ENCODE peak calls at places on chromosomes 11 and 22, in nine cellular contexts. B is SK-N-MC, M is suprapubic skin, C is spleen, P is K562, V is prostate gland, S is sigmoid colon, U is HL-60, F is breast epithelium. T is an unnamed sample.

GRCh38 chr11:76321340-76321739 is 59.6 kb downstream of the THAP12 start:
- DNase-seq in B (no peak), M (no peak), C (peak), P (no peak), V (no peak), S (no peak), U (no peak), F (no peak), T (no peak)

GRCh38 chr11:92383430-92383829 is 158.8 kb downstream of the FAT3 start:
- DNase-seq in B (no peak), M (no peak), C (no peak), P (no peak), V (no peak), S (no peak), U (no peak), F (no peak), T (no peak)

GRCh38 chr11:22634897-22635629 is 9.4 kb upstream of the FANCF start:
- DNase-seq in B (no peak), M (no peak), C (peak), P (no peak), V (no peak), S (no peak), U (no peak), F (no peak), T (no peak)

GRCh38 chr22:50258361-50259292 is 2.9 kb downstream of the MAPK12 start:
- DNase-seq in B (no peak), M (no peak), C (no peak), P (no peak), V (no peak), S (no peak), U (no peak), F (no peak), T (no peak)

GRCh38 chr22:47090591-47091240 is 328.3 kb downstream of the TBC1D22A start:
- DNase-seq in B (peak), M (peak), C (no peak), P (peak), V (no peak), S (no peak), U (no peak), F (no peak), T (no peak)

GRCh38 chr11:43868852-43869567 is 11.6 kb upstream of the ALKBH3 start:
- DNase-seq in B (no peak), M (no peak), C (no peak), P (peak), V (peak), S (no peak), U (peak), F (no peak), T (peak)

GRCh38 chr11:11669447-11669846 is 47.6 kb upstream of the GALNT18 start:
- DNase-seq in B (no peak), M (no peak), C (no peak), P (no peak), V (no peak), S (peak), U (no peak), F (no peak), T (no peak)

GRCh38 chr22:36110306-36110791 is 50.2 kb downstream of the APOL3 start:
- DNase-seq in B (no peak), M (no peak), C (no peak), P (no peak), V (no peak), S (peak), U (no peak), F (no peak), T (no peak)

GRCh38 chr22:48603621-48604320 is 1223.9 kb downstream of the BRD1 start:
- DNase-seq in B (no peak), M (no peak), C (no peak), P (no peak), V (no peak), S (no peak), U (no peak), F (no peak), T (no peak)

GRCh38 chr22:30202531-30203006 is 44.0 kb downstream of the LIF start:
- DNase-seq in B (no peak), M (no peak), C (no peak), P (no peak), V (peak), S (no peak), U (no peak), F (no peak), T (no peak)

GRCh38 chr22:38455530-38456271 is 702 bp upstream of the KCNJ4 start:
- DNase-seq in B (no peak), M (no peak), C (no peak), P (peak), V (no peak), S (no peak), U (no peak), F (no peak), T (no peak)

GRCh38 chr11:44619931-44620725 is 54.7 kb downstream of the CD82 start:
- DNase-seq in B (no peak), M (peak), C (peak), P (no peak), V (no peak), S (peak), U (no peak), F (peak), T (no peak)

GRCh38 chr22:24716602-24717001 is 57.9 kb downstream of the PIWIL3 start:
- DNase-seq in B (no peak), M (no peak), C (no peak), P (no peak), V (no peak), S (no peak), U (no peak), F (no peak), T (no peak)

GRCh38 chr11:86524603-86525352 is 147.6 kb downstream of the ME3 start:
- DNase-seq in B (no peak), M (no peak), C (no peak), P (no peak), V (no peak), S (no peak), U (no peak), F (no peak), T (no peak)

GRCh38 chr11:67465190-67465522 is 3.9 kb downstream of the TMEM134 start:
- DNase-seq in B (no peak), M (no peak), C (no peak), P (no peak), V (no peak), S (no peak), U (no peak), F (no peak), T (no peak)

GRCh38 chr11:3170756-3171670 is 5.9 kb upstream of the OSBPL5 start:
- DNase-seq in B (no peak), M (no peak), C (peak), P (no peak), V (no peak), S (no peak), U (no peak), F (no peak), T (no peak)

GRCh38 chr22:41327124-41327523 is 25.8 kb downstream of the ZC3H7B start:
- DNase-seq in B (no peak), M (no peak), C (peak), P (no peak), V (no peak), S (no peak), U (no peak), F (no peak), T (no peak)

GRCh38 chr11:114478768-114479167 is 39.5 kb downstream of the REXO2 start:
- DNase-seq in B (no peak), M (no peak), C (no peak), P (no peak), V (no peak), S (no peak), U (no peak), F (no peak), T (no peak)

GRCh38 chr22:17836977-17837742 is 62.9 kb upstream of the BID start:
- DNase-seq in B (no peak), M (no peak), C (no peak), P (no peak), V (peak), S (no peak), U (no peak), F (peak), T (no peak)

GRCh38 chr22:33270596-33270995 is 212.4 kb upstream of the SYN3 start:
- DNase-seq in B (no peak), M (no peak), C (no peak), P (no peak), V (no peak), S (no peak), U (no peak), F (no peak), T (no peak)

GRCh38 chr11:69819109-69819490 is at the start of gene FGF3:
- DNase-seq in B (no peak), M (no peak), C (no peak), P (no peak), V (no peak), S (no peak), U (no peak), F (no peak), T (no peak)
- TF ChIP-seq POLR2AphosphoS5 in B (no peak), M (no peak), C (no peak), P (no peak), V (no peak), S (no peak), U (no peak), F (no peak), T (no peak)

DNA sequence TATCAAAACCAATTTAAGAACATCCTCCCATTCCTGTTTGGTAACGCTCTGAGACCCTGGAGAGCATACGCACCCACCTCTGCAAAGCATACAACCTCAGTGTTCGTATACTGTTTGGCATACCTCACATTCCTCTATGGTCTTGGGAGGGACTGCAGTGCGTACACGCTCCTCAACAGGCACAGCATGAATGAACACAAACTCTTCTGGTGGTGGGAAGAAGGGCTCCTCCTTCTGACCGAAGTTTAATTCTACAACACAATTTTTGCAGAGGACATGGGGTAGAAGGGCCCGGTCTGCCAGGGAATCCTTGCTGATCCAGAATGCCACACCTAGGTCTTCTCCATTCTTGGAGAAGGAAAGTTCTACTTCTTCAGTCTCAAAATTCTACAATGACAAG is 5.3 kb downstream of the HNRNPUL2 start:
- DNase-seq in B (no peak), M (no peak), C (no peak), P (no peak), V (no peak), S (peak), U (no peak), F (no peak), T (no peak)
- TF ChIP-seq POLR2AphosphoS5 in B (no peak), M (no peak), C (no peak), P (no peak), V (no peak), S (no peak), U (no peak), F (no peak), T (no peak)

GRCh38 chr22:45125198-45125597 is 38.5 kb upstream of the NUP50 start:
- DNase-seq in B (no peak), M (no peak), C (no peak), P (no peak), V (no peak), S (no peak), U (no peak), F (no peak), T (no peak)
- TF ChIP-seq POLR2AphosphoS5 in B (no peak), M (no peak), C (no peak), P (no peak), V (no peak), S (peak), U (no peak), F (no peak), T (no peak)

GRCh38 chr11:65916391-65916790 is 2.5 kb downstream of the C11orf68 start:
- DNase-seq in B (no peak), M (peak), C (no peak), P (no peak), V (no peak), S (no peak), U (no peak), F (no peak), T (no peak)
- TF ChIP-seq POLR2AphosphoS5 in B (no peak), M (no peak), C (no peak), P (no peak), V (no peak), S (no peak), U (no peak), F (no peak), T (no peak)

DNA sequence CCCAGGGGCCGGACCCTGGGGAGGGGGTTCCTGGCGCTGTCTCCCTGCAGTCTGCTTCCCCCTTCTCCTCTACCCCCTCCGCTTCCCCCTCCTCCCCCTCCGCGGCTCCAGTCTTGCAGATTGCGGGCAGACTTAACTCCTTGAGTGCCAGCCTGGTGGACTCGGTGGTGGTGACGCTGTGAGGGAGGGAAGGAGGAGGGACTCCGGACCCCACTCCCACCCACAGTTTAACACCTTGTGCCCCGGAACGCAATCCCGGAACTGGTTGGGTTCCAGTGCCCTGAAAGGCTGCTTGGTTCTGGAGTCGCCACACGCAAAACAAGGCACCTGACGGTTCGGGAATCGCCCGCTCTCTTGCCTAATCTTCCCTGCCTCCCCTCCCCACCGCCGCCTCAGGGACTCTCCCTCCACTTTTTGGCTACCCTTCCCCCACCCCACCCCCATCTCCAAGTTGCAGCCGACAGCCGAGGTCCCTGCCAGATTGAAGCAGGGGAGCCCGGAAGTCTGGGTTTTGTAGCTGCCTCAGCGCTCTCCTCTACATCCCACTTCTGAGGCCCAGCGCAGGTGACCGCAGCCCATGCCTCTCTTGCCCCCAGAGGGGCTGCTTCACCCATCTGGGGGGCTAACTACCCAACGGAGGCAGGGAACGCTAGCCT is 3.9 kb upstream of the BCL9L start:
- DNase-seq in B (no peak), M (peak), C (peak), P (peak), V (peak), S (peak), U (peak), F (peak), T (no peak)
- TF ChIP-seq POLR2AphosphoS5 in B (peak), M (no peak), C (peak), P (no peak), V (peak), S (peak), U (peak), F (peak), T (no peak)

DNA sequence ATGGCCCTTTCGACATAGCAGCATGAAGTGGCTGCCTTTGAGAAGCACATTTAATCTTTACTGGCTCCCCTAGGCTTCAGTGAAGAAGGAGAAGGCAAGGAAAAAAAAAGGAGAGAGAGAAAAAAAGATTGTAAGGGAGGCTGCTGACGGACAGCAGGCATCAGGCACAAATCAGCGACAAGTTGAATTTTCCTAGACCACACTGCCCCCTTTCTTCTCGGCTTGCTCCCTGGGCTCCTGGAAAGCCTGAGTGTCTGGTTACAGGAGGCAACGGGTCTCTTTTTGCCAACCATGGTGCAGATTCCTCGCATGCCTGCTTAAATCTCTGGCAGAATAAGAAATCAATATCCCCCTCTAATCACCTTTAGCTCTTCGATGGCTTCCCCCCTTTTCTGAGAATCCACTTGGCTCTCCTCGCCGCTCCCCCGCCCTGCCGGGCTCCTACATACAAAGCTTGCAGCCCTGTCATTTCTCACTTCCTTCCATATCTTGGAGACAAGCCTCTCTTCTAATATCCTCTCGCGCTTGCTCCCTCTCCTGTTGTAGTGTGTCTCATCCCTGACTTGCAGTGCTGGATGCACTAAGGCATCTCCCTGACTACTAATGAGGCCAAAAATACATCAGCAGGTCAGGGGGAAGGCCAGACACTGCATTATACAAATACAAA is 14.3 kb downstream of the BLID start:
- DNase-seq in B (no peak), M (peak), C (no peak), P (no peak), V (peak), S (peak), U (no peak), F (no peak), T (no peak)
- TF ChIP-seq POLR2AphosphoS5 in B (no peak), M (no peak), C (no peak), P (no peak), V (peak), S (peak), U (no peak), F (peak), T (no peak)

GRCh38 chr11:911031-911889 is 650 bp upstream of the CHID1 start:
- DNase-seq in B (no peak), M (no peak), C (peak), P (peak), V (no peak), S (no peak), U (no peak), F (no peak), T (no peak)
- TF ChIP-seq POLR2AphosphoS5 in B (peak), M (no peak), C (no peak), P (peak), V (no peak), S (peak), U (peak), F (no peak), T (no peak)

GRCh38 chr11:42023267-42023666 is 563.8 kb upstream of the LRRC4C start:
- DNase-seq in B (no peak), M (no peak), C (no peak), P (no peak), V (no peak), S (no peak), U (no peak), F (no peak), T (no peak)

GRCh38 chr11:42021919-42022318 is 562.5 kb upstream of the LRRC4C start:
- DNase-seq in B (no peak), M (no peak), C (no peak), P (no peak), V (no peak), S (no peak), U (no peak), F (no peak), T (no peak)

DNA sequence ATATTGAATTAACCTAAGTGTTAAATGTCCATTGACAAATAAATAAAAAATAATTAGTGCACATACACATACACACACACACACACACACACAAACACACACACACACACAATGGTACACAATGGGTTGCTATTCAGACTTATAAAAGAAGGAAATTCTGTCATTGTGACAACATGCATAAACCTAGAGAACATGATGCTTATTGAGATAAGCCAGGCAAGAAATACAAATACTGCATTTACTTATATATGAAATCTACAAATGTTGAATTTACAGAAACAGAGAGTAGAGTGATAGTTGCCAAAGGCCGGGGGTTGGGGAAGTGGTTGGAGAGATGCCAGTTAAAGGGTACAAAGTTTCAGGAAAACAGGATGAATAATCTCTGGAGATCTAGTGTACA is 566.0 kb upstream of the LRRC4C start:
- DNase-seq in B (no peak), M (no peak), C (no peak), P (no peak), V (no peak), S (no peak), U (no peak), F (no peak), T (no peak)
- TF ChIP-seq POLR2AphosphoS5 in B (no peak), M (no peak), C (no peak), P (no peak), V (no peak), S (no peak), U (no peak), F (no peak), T (no peak)

GRCh38 chr11:72834905-72835304 is 20.7 kb downstream of the ATG16L2 start:
- DNase-seq in B (no peak), M (no peak), C (no peak), P (no peak), V (no peak), S (no peak), U (no peak), F (no peak), T (no peak)
- TF ChIP-seq POLR2AphosphoS5 in B (no peak), M (no peak), C (peak), P (no peak), V (no peak), S (peak), U (peak), F (peak), T (peak)